ENCODE peak calls at places on chromosomes 2 and 18, in six cellular contexts. T, I, X, P, K and F are unnamed samples. For H3K9me3, the result is how much of the 10 kb centered on the place peaks cover.

GRCh38 chr18:57930476-57930875 is 113.5 kb upstream of the NEDD4L start:
- DNase-seq in T (no peak), I (no peak), X (no peak), P (no peak), K (no peak), F (no peak)

GRCh38 chr2:176074919-176075425 is 8.8 kb downstream of the EVX2 start:
- DNase-seq in T (no peak), I (no peak), X (no peak), P (no peak), K (no peak), F (no peak)

GRCh38 chr2:217622205-217622621 is 380.6 kb downstream of the TNS1 start:
- DNase-seq in T (no peak), I (no peak), X (no peak), P (peak), K (no peak), F (peak)

GRCh38 chr2:62811086-62811485 is 105.6 kb downstream of the EHBP1 start:
- DNase-seq in T (no peak), I (no peak), X (no peak), P (no peak), K (no peak), F (no peak)

GRCh38 chr2:216274194-216274593 is 98.1 kb downstream of the MARCHF4 start:
- DNase-seq in T (no peak), I (no peak), X (no peak), P (no peak), K (no peak), F (no peak)

GRCh38 chr18:48842259-48843061 is 108.3 kb downstream of the SMAD7 start:
- DNase-seq in T (peak), I (peak), X (peak), P (peak), K (peak), F (peak)

GRCh38 chr2:71700041-71700879 is 246.9 kb downstream of the DYSF start:
- DNase-seq in T (no peak), I (no peak), X (no peak), P (no peak), K (no peak), F (no peak)

GRCh38 chr2:72271276-72271614 is 123.6 kb upstream of the CYP26B1 start:
- DNase-seq in T (no peak), I (no peak), X (no peak), P (no peak), K (no peak), F (no peak)

GRCh38 chr18:23503967-23504352 is 649 bp downstream of the RMC1 start:
- DNase-seq in T (no peak), I (no peak), X (no peak), P (no peak), K (no peak), F (no peak)

GRCh38 chr2:124264496-124265160 is 239.5 kb downstream of the CNTNAP5 start:
- DNase-seq in T (no peak), I (no peak), X (no peak), P (no peak), K (no peak), F (no peak)

GRCh38 chr2:129929321-129930290 is 49.9 kb upstream of the RAB6C start:
- DNase-seq in T (no peak), I (no peak), X (no peak), P (no peak), K (no peak), F (peak)

GRCh38 chr2:169320561-169320960 is 41.8 kb downstream of the LRP2 start:
- DNase-seq in T (no peak), I (no peak), X (peak), P (no peak), K (no peak), F (no peak)

GRCh38 chr2:197515277-197515797 is 529 bp upstream of the MOB4 start:
- DNase-seq in T (no peak), I (no peak), X (peak), P (no peak), K (no peak), F (peak)

GRCh38 chr2:63050186-63050915 is at the start of gene OTX1:
- DNase-seq in T (peak), I (no peak), X (peak), P (peak), K (no peak), F (peak)

GRCh38 chr2:200350796-200351195 is 44.3 kb downstream of the SPATS2L start:
- DNase-seq in T (no peak), I (no peak), X (no peak), P (no peak), K (no peak), F (no peak)

GRCh38 chr2:85429924-85430289 is 11.4 kb downstream of the SH2D6 start:
- DNase-seq in T (no peak), I (no peak), X (no peak), P (no peak), K (no peak), F (no peak)

GRCh38 chr2:102473020-102473419 is at the start of gene SLC9A4:
- DNase-seq in T (no peak), I (peak), X (peak), P (no peak), K (no peak), F (no peak)

GRCh38 chr2:235679471-235679870 is 185.6 kb downstream of the AGAP1 start:
- DNase-seq in T (no peak), I (no peak), X (no peak), P (no peak), K (no peak), F (no peak)

GRCh38 chr2:71417300-71418202 is 35.8 kb upstream of the DYSF start:
- DNase-seq in T (no peak), I (no peak), X (peak), P (no peak), K (no peak), F (no peak)

GRCh38 chr2:232892843-232893242 is 22.8 kb downstream of the SNORC start:
- DNase-seq in T (peak), I (no peak), X (no peak), P (no peak), K (no peak), F (no peak)

GRCh38 chr2:130346741-130347066 is 4.0 kb downstream of the IMP4 start:
- DNase-seq in T (no peak), I (no peak), X (no peak), P (no peak), K (no peak), F (no peak)

GRCh38 chr2:127153691-127154158 is 46.8 kb upstream of the BIN1 start:
- DNase-seq in T (no peak), I (no peak), X (no peak), P (peak), K (peak), F (no peak)

GRCh38 chr18:45958730-45959129 is 8.4 kb downstream of the EPG5 start:
- DNase-seq in T (no peak), I (no peak), X (no peak), P (no peak), K (no peak), F (no peak)

GRCh38 chr2:112541315-112542122 is 746 bp upstream of the POLR1B start:
- DNase-seq in T (no peak), I (peak), X (peak), P (no peak), K (peak), F (peak)

GRCh38 chr18:13465126-13465446 is 246.5 kb downstream of the LDLRAD4 start:
- DNase-seq in T (no peak), I (no peak), X (no peak), P (no peak), K (no peak), F (no peak)

GRCh38 chr2:1649871-1650473 is 94.3 kb downstream of the PXDN start:
- DNase-seq in T (no peak), I (no peak), X (no peak), P (no peak), K (no peak), F (no peak)

GRCh38 chr2:240640939-240641338 is 15.7 kb downstream of the GPR35 start:
- DNase-seq in T (peak), I (no peak), X (peak), P (no peak), K (peak), F (no peak)

GRCh38 chr18:24014062-24014985 is at the start of gene TTC39C:
- DNase-seq in T (peak), I (peak), X (peak), P (peak), K (peak), F (peak)

GRCh38 chr18:69897397-69898108 is 50.1 kb downstream of the CD226 start:
- DNase-seq in T (no peak), I (no peak), X (no peak), P (no peak), K (no peak), F (no peak)

GRCh38 chr2:207315131-207315530 is 149.4 kb upstream of the KLF7 start:
- DNase-seq in T (no peak), I (no peak), X (no peak), P (no peak), K (no peak), F (no peak)

GRCh38 chr2:33531345-33532059 is 55.1 kb downstream of the RASGRP3 start:
- DNase-seq in T (no peak), I (no peak), X (no peak), P (no peak), K (no peak), F (no peak)

GRCh38 chr18:49584431-49584830 is 22.6 kb downstream of the LIPG start:
- DNase-seq in T (no peak), I (no peak), X (no peak), P (no peak), K (no peak), F (no peak)

DNA sequence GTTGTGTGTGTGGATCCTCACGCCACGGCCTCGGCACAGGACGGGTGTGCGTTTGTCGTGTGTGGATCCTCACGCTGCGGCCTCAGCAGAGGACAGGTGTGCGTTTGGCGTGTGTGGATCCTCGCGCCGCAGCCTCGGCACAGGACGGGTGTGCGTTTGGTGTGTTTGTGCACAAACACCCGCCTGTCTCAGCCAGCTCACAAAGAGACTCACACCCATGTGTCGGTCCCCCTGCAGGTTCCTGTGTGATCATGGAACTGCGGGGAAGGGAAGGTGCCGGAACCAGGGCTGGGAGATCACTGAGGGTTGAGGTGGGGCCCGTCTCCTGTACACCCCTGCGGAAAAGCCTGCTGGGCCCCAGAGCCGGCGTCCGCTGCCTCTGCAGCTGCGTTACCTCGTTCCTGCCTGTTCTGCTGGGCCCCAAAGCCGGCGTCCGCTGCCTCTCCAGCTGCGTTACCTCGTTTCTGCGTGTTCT is 53.6 kb downstream of the CTDP1 start:
- DNase-seq in T (peak), I (no peak), X (no peak), P (no peak), K (no peak), F (no peak)
- H3K9me3 ChIP-seq in T (under half), I (under half), X (under half), P (under half), K (under half), F (under half)

GRCh38 chr2:201932511-201932910 is 101.1 kb upstream of the FZD7 start:
- DNase-seq in T (no peak), I (no peak), X (no peak), P (no peak), K (no peak), F (no peak)
- H3K9me3 ChIP-seq in T (under half), I (under half), X (under half), P (under half), K (under half), F (under half)

GRCh38 chr18:35355140-35355618 is 11.0 kb upstream of the ZNF24 start:
- DNase-seq in T (peak), I (peak), X (peak), P (peak), K (peak), F (peak)

GRCh38 chr18:35347991-35348390 is 3.8 kb upstream of the ZNF24 start:
- DNase-seq in T (no peak), I (no peak), X (no peak), P (no peak), K (no peak), F (no peak)

GRCh38 chr18:35352778-35353177 is 8.6 kb upstream of the ZNF24 start:
- DNase-seq in T (no peak), I (no peak), X (no peak), P (no peak), K (no peak), F (no peak)

DNA sequence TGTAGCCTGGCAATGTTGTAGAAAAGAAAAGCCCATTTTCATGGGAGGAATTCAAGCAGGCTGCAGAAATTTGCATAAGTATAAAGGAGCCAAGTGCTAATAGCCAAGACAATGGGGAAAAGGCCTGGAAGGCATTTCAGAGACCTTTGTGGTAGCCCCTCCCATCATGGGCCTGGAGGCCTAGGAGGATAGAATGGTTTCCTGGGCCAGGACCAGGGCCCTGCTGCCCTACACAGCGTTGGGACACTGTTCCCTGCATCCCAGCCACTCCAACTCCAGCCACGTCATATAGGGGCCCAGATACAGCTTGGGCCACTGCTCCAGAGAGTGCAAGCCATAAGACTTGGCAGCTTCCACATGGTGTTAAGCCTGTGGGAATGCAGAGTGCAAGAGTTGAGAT is 8.1 kb upstream of the ZNF24 start:
- DNase-seq in T (no peak), I (no peak), X (no peak), P (no peak), K (no peak), F (no peak)
- H3K9me3 ChIP-seq in T (under half), I (under half), X (under half), P (under half), K (under half), F (under half)

GRCh38 chr2:83695530-83695929 is 763.5 kb downstream of the SUCLG1 start:
- DNase-seq in T (no peak), I (no peak), X (no peak), P (no peak), K (no peak), F (no peak)
- H3K9me3 ChIP-seq in T (under half), I (under half), X (under half), P (under half), K (under half), F (under half)

GRCh38 chr2:9474361-9475117 is at the start of gene IAH1:
- DNase-seq in T (peak), I (peak), X (peak), P (peak), K (peak), F (peak)

GRCh38 chr2:9478526-9478925 is 4.2 kb downstream of the IAH1 start:
- DNase-seq in T (no peak), I (no peak), X (no peak), P (no peak), K (no peak), F (no peak)

GRCh38 chr2:9480157-9480556 is 5.8 kb downstream of the IAH1 start:
- DNase-seq in T (no peak), I (no peak), X (no peak), P (no peak), K (no peak), F (no peak)

GRCh38 chr2:9481257-9481922 is 7.0 kb downstream of the IAH1 start:
- DNase-seq in T (no peak), I (no peak), X (no peak), P (no peak), K (no peak), F (no peak)

DNA sequence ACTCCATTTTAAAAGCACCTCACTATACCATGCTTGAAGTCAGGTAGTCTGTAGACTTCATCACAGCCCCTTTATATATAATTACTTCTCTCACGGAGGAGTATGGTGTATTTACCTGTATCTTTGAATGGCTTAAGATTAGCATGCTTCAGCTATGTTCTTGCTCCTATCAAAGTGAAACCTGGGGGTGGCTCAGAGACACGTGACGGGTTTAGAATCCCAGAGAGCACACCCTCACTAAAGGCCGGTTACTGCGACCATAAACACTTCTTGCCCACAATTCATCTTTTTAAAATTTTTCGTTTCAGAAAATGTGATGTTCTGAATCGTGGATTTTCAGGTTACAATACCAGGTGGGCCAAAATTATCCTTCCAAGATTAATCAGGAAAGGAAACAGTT is 3.6 kb downstream of the IAH1 start:
- DNase-seq in T (no peak), I (no peak), X (no peak), P (no peak), K (no peak), F (no peak)
- H3K9me3 ChIP-seq in T (under half), I (under half), X (under half), P (under half), K (under half), F (under half)